ENCODE peak calls at places on chromosomes 16 and 17, in four cellular contexts. E, R, B and Y are unnamed samples.

GRCh38 chr17:43085489-43085888 is 39.7 kb downstream of the BRCA1 start:
- DNase-seq in R (no peak), E (no peak), B (no peak), Y (no peak)

GRCh38 chr16:69463876-69464275 is 39.5 kb downstream of the CYB5B start:
- DNase-seq in E (no peak), R (no peak), B (no peak), Y (no peak)

GRCh38 chr16:66300037-66300436 is 66.5 kb upstream of the CDH5 start:
- DNase-seq in B (no peak), R (no peak), E (no peak), Y (no peak)

GRCh38 chr17:55690105-55690508 is 32.6 kb downstream of the TMEM100 start:
- DNase-seq in B (no peak), E (no peak), R (no peak), Y (no peak)

GRCh38 chr16:4426021-4426684 is 485 bp downstream of the DNAJA3 start:
- DNase-seq in B (no peak), R (peak; percentile 64), E (peak; percentile 30), Y (no peak)

GRCh38 chr16:70402916-70403659 is 35.8 kb downstream of the ST3GAL2 start:
- DNase-seq in R (no peak), E (no peak), B (no peak), Y (no peak)

GRCh38 chr16:49466529-49466831 is 92.9 kb downstream of the C16orf78 start:
- DNase-seq in R (no peak), E (no peak), B (no peak), Y (no peak)

GRCh38 chr17:29909604-29910003 is 20.4 kb downstream of the SSH2 start:
- DNase-seq in E (no peak), R (no peak), B (no peak), Y (no peak)

GRCh38 chr16:5034167-5034523 is 410 bp upstream of the NAGPA start:
- DNase-seq in R (no peak), B (no peak), E (no peak), Y (no peak)